ENCODE peak calls at places on chromosomes 11 and 22, in four cellular contexts. One of them, this sample, is unnamed.

GRCh38 chr11:111413849-111414248 is 34.8 kb upstream of the POU2AF1 start:
- DNase-seq in A549: no peak
- DNase-seq in adrenal gland: no peak
- DNase-seq in omental fat pad: no peak
- DNase-seq in this sample: no peak

GRCh38 chr11:57316017-57316416 is 8.7 kb downstream of the TNKS1BP1 start:
- DNase-seq in A549: no peak
- DNase-seq in adrenal gland: peak
- DNase-seq in omental fat pad: no peak
- DNase-seq in this sample: no peak

GRCh38 chr11:78417888-78418583 is 416 bp upstream of the GAB2 start:
- DNase-seq in A549: peak
- DNase-seq in adrenal gland: peak
- DNase-seq in omental fat pad: peak
- DNase-seq in this sample: peak

GRCh38 chr11:80414766-80415165 is 973.9 kb upstream of the TENM4 start:
- DNase-seq in A549: no peak
- DNase-seq in adrenal gland: no peak
- DNase-seq in omental fat pad: no peak
- DNase-seq in this sample: no peak

GRCh38 chr11:64251986-64252837 is 882 bp downstream of the PLCB3 start:
- DNase-seq in A549: peak
- DNase-seq in adrenal gland: no peak
- DNase-seq in omental fat pad: no peak
- DNase-seq in this sample: no peak

GRCh38 chr22:30354644-30355043 is 2.0 kb downstream of the SF3A1 start:
- DNase-seq in A549: no peak
- DNase-seq in adrenal gland: no peak
- DNase-seq in omental fat pad: no peak
- DNase-seq in this sample: no peak

GRCh38 chr11:64769283-64769682 is 9.1 kb downstream of the SF1 start:
- DNase-seq in A549: no peak
- DNase-seq in adrenal gland: no peak
- DNase-seq in omental fat pad: no peak
- DNase-seq in this sample: no peak

GRCh38 chr11:10236850-10237249 is 57.2 kb downstream of the SBF2 start:
- DNase-seq in A549: no peak
- DNase-seq in adrenal gland: no peak
- DNase-seq in omental fat pad: no peak
- DNase-seq in this sample: no peak

GRCh38 chr22:39429186-39429585 is 27.6 kb upstream of the MGAT3 start:
- DNase-seq in A549: no peak
- DNase-seq in adrenal gland: no peak
- DNase-seq in omental fat pad: no peak
- DNase-seq in this sample: no peak

GRCh38 chr22:19750666-19751490 is 9.7 kb upstream of the TBX1 start:
- DNase-seq in A549: no peak
- DNase-seq in adrenal gland: no peak
- DNase-seq in omental fat pad: no peak
- DNase-seq in this sample: peak

GRCh38 chr22:22400964-22401363 is 107.6 kb downstream of the ZNF280B start:
- DNase-seq in A549: no peak
- DNase-seq in adrenal gland: no peak
- DNase-seq in omental fat pad: no peak
- DNase-seq in this sample: no peak

GRCh38 chr11:12963051-12963450 is 46.1 kb upstream of the RASSF10 start:
- DNase-seq in A549: no peak
- DNase-seq in adrenal gland: no peak
- DNase-seq in omental fat pad: no peak
- DNase-seq in this sample: no peak

GRCh38 chr11:117677729-117678310 is 119.2 kb downstream of the DSCAML1 start:
- DNase-seq in A549: no peak
- DNase-seq in adrenal gland: no peak
- DNase-seq in omental fat pad: no peak
- DNase-seq in this sample: no peak

GRCh38 chr22:17767236-17768065 is 6.8 kb downstream of the BID start:
- DNase-seq in A549: no peak
- DNase-seq in adrenal gland: no peak
- DNase-seq in omental fat pad: no peak
- DNase-seq in this sample: no peak

GRCh38 chr22:17770180-17771077 is 3.8 kb downstream of the BID start:
- DNase-seq in A549: no peak
- DNase-seq in adrenal gland: no peak
- DNase-seq in omental fat pad: no peak
- DNase-seq in this sample: no peak

GRCh38 chr22:17769716-17770082 is 4.6 kb downstream of the BID start:
- DNase-seq in A549: no peak
- DNase-seq in adrenal gland: no peak
- DNase-seq in omental fat pad: no peak
- DNase-seq in this sample: no peak

GRCh38 chr22:17772249-17772962 is 1.9 kb downstream of the BID start:
- DNase-seq in A549: no peak
- DNase-seq in adrenal gland: no peak
- DNase-seq in omental fat pad: no peak
- DNase-seq in this sample: no peak

DNA sequence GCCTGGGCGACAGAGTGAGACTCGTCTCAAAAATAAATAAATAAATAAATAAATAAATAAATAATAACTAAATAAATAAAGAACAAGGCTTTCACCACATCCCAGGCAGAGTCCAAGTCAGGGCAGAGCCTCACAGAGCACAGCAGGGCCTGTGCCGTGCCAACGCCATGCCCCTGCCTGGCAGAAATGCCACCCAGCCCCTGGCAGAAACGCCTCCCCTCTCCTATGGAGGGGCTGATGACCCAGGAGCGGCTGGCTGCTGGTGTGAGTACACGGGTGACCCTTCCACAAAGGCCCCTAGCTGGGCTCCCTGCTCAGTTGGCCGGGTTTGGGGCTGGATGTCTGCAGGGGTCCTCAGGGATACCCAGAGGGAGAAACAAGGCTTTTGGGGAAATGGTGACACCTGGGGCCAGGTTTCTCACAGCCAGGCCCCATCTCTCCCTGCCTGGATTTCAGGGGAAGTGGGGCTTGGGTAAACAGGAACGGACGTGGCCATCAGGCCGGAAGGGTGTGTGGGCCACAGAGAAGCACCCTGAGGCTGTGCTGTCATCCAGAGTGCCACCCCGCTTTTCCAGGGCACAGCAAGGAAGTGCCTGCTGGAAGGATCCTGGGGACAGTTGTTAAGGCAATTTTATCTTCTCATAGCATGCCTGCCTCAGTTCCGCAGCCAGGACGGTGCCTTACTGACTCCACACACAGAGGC is 5.1 kb downstream of the BID start:
- DNase-seq in A549: no peak
- DNase-seq in adrenal gland: no peak
- DNase-seq in omental fat pad: no peak
- DNase-seq in this sample: no peak
- TF ChIP-seq CTCF in A549: no peak
- TF ChIP-seq CTCF in adrenal gland: no peak
- TF ChIP-seq CTCF in omental fat pad: no peak
- TF ChIP-seq CTCF in this sample: no peak

GRCh38 chr11:85590848-85591483 is 36.2 kb downstream of the DLG2 start:
- DNase-seq in A549: peak
- DNase-seq in adrenal gland: no peak
- DNase-seq in omental fat pad: no peak
- DNase-seq in this sample: peak
- TF ChIP-seq CTCF in A549: peak
- TF ChIP-seq CTCF in adrenal gland: no peak
- TF ChIP-seq CTCF in omental fat pad: no peak
- TF ChIP-seq CTCF in this sample: peak

GRCh38 chr11:104879514-104880190 is 18.6 kb downstream of the CASP12 start:
- DNase-seq in A549: no peak
- DNase-seq in adrenal gland: no peak
- DNase-seq in omental fat pad: no peak
- DNase-seq in this sample: no peak
- TF ChIP-seq CTCF in A549: no peak
- TF ChIP-seq CTCF in adrenal gland: no peak
- TF ChIP-seq CTCF in omental fat pad: no peak
- TF ChIP-seq CTCF in this sample: no peak

GRCh38 chr11:31340903-31341572 is 28.5 kb downstream of the DCDC1 start:
- DNase-seq in A549: peak
- DNase-seq in adrenal gland: no peak
- DNase-seq in omental fat pad: no peak
- DNase-seq in this sample: peak
- TF ChIP-seq CTCF in A549: peak
- TF ChIP-seq CTCF in adrenal gland: no peak
- TF ChIP-seq CTCF in omental fat pad: no peak
- TF ChIP-seq CTCF in this sample: peak

GRCh38 chr11:114261791-114262190 is 34.4 kb upstream of the NNMT start:
- DNase-seq in A549: no peak
- DNase-seq in adrenal gland: no peak
- DNase-seq in omental fat pad: no peak
- DNase-seq in this sample: no peak

GRCh38 chr11:114265084-114265878 is 30.9 kb upstream of the NNMT start:
- DNase-seq in A549: no peak
- DNase-seq in adrenal gland: peak
- DNase-seq in omental fat pad: no peak
- DNase-seq in this sample: no peak

GRCh38 chr11:114264381-114264780 is 31.8 kb upstream of the NNMT start:
- DNase-seq in A549: no peak
- DNase-seq in adrenal gland: peak
- DNase-seq in omental fat pad: no peak
- DNase-seq in this sample: no peak

GRCh38 chr11:114263510-114264170 is 32.6 kb upstream of the NNMT start:
- DNase-seq in A549: no peak
- DNase-seq in adrenal gland: peak
- DNase-seq in omental fat pad: no peak
- DNase-seq in this sample: no peak

GRCh38 chr11:114262681-114263509 is 33.3 kb upstream of the NNMT start:
- DNase-seq in A549: peak
- DNase-seq in adrenal gland: peak
- DNase-seq in omental fat pad: no peak
- DNase-seq in this sample: peak
- TF ChIP-seq CTCF in A549: peak
- TF ChIP-seq CTCF in adrenal gland: peak
- TF ChIP-seq CTCF in omental fat pad: no peak
- TF ChIP-seq CTCF in this sample: peak

DNA sequence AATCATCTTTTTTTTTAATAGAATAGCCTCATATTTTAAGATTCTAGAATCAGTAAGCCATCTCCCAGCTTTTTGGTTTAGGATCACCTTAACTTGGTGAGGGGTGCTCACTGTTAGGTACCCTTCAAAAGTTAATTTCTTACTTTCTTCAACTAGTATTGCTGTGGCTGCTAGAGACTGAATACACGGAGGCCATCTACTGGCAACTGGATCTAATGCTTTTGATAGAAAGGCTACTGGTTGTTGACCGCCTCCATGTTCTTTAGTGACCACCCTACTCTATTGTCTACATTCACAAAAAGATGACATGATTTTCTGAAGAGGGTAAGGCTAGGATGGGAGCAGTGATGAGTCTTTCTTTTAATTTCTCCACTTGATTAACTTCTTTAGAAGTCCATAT is 16.7 kb upstream of the ALDH3B2 start:
- DNase-seq in A549: no peak
- DNase-seq in adrenal gland: no peak
- DNase-seq in omental fat pad: no peak
- DNase-seq in this sample: no peak
- TF ChIP-seq CTCF in A549: peak
- TF ChIP-seq CTCF in adrenal gland: no peak
- TF ChIP-seq CTCF in omental fat pad: no peak
- TF ChIP-seq CTCF in this sample: peak

GRCh38 chr11:69704508-69705245 is 855 bp upstream of the FGF19 start:
- DNase-seq in A549: peak
- DNase-seq in adrenal gland: no peak
- DNase-seq in omental fat pad: no peak
- DNase-seq in this sample: no peak
- TF ChIP-seq CTCF in A549: peak
- TF ChIP-seq CTCF in adrenal gland: no peak
- TF ChIP-seq CTCF in omental fat pad: no peak
- TF ChIP-seq CTCF in this sample: peak

This sample was measured in HFFc6.